ENCODE peak calls at places on chromosomes 12 and 14, in eight cellular contexts. One of them, this sample, is unnamed.

GRCh38 chr12:92144045-92144630 is 1.5 kb downstream of the BTG1 start:
- DNase-seq in activated T-helper 1 cell treated with anti-CD3 and anti-CD28 coated beads, Interleukin-12 subunit alpha, Interleukin-12 subunit beta, Interleukin-2, Interleukin-4 antibody, amounts not matched to agents 30 ng/mL and 10 ng/mL and 1 ng/mL, durations not matched to agents 14 hours and 24 hours and 36 hours: peak
- DNase-seq in AG04450: peak
- DNase-seq in PC-3: peak
- DNase-seq in stimulated activated CD8-positive, alpha-beta memory T cell treated with anti-CD3 and anti-CD28 coated beads, Interleukin-2, amount 100 ng/mL, for 48 hours: peak
- DNase-seq in T-cell: peak
- DNase-seq in stimulated activated CD4-positive, alpha-beta T cell treated with anti-CD3 and anti-CD28 coated beads, Interleukin-1b, Interleukin-23, amount 100 ng/mL, for 48 hours: peak
- DNase-seq in skeletal muscle cell: peak
- DNase-seq in this sample: no peak

GRCh38 chr14:80628547-80628946 is 313.0 kb downstream of the CEP128 start:
- DNase-seq in T-cell: no peak
- DNase-seq in AG04450: no peak
- DNase-seq in stimulated activated CD8-positive, alpha-beta memory T cell treated with anti-CD3 and anti-CD28 coated beads, Interleukin-2, amount 100 ng/mL, for 48 hours: no peak
- DNase-seq in stimulated activated CD4-positive, alpha-beta T cell treated with anti-CD3 and anti-CD28 coated beads, Interleukin-1b, Interleukin-23, amount 100 ng/mL, for 48 hours: no peak
- DNase-seq in PC-3: no peak
- DNase-seq in skeletal muscle cell: no peak
- DNase-seq in activated T-helper 1 cell treated with anti-CD3 and anti-CD28 coated beads, Interleukin-12 subunit alpha, Interleukin-12 subunit beta, Interleukin-2, Interleukin-4 antibody, amounts not matched to agents 30 ng/mL and 10 ng/mL and 1 ng/mL, durations not matched to agents 14 hours and 24 hours and 36 hours: no peak
- DNase-seq in this sample: no peak

GRCh38 chr14:95500772-95501401 is 15.6 kb downstream of the SYNE3 start:
- DNase-seq in stimulated activated CD8-positive, alpha-beta memory T cell treated with anti-CD3 and anti-CD28 coated beads, Interleukin-2, amount 100 ng/mL, for 48 hours: no peak
- DNase-seq in AG04450: peak
- DNase-seq in skeletal muscle cell: no peak
- DNase-seq in PC-3: peak
- DNase-seq in stimulated activated CD4-positive, alpha-beta T cell treated with anti-CD3 and anti-CD28 coated beads, Interleukin-1b, Interleukin-23, amount 100 ng/mL, for 48 hours: no peak
- DNase-seq in activated T-helper 1 cell treated with anti-CD3 and anti-CD28 coated beads, Interleukin-12 subunit alpha, Interleukin-12 subunit beta, Interleukin-2, Interleukin-4 antibody, amounts not matched to agents 30 ng/mL and 10 ng/mL and 1 ng/mL, durations not matched to agents 14 hours and 24 hours and 36 hours: no peak
- DNase-seq in T-cell: no peak
- DNase-seq in this sample: no peak

GRCh38 chr14:68785817-68786490 is 6.9 kb downstream of the ZFP36L1 start:
- DNase-seq in AG04450: no peak
- DNase-seq in skeletal muscle cell: no peak
- DNase-seq in PC-3: peak
- DNase-seq in stimulated activated CD4-positive, alpha-beta T cell treated with anti-CD3 and anti-CD28 coated beads, Interleukin-1b, Interleukin-23, amount 100 ng/mL, for 48 hours: peak
- DNase-seq in T-cell: peak
- DNase-seq in stimulated activated CD8-positive, alpha-beta memory T cell treated with anti-CD3 and anti-CD28 coated beads, Interleukin-2, amount 100 ng/mL, for 48 hours: no peak
- DNase-seq in activated T-helper 1 cell treated with anti-CD3 and anti-CD28 coated beads, Interleukin-12 subunit alpha, Interleukin-12 subunit beta, Interleukin-2, Interleukin-4 antibody, amounts not matched to agents 30 ng/mL and 10 ng/mL and 1 ng/mL, durations not matched to agents 14 hours and 24 hours and 36 hours: no peak
- DNase-seq in this sample: no peak

GRCh38 chr12:1398673-1399072 is 195.7 kb downstream of the FBXL14 start:
- DNase-seq in AG04450: peak
- DNase-seq in stimulated activated CD4-positive, alpha-beta T cell treated with anti-CD3 and anti-CD28 coated beads, Interleukin-1b, Interleukin-23, amount 100 ng/mL, for 48 hours: no peak
- DNase-seq in T-cell: no peak
- DNase-seq in skeletal muscle cell: no peak
- DNase-seq in PC-3: peak
- DNase-seq in activated T-helper 1 cell treated with anti-CD3 and anti-CD28 coated beads, Interleukin-12 subunit alpha, Interleukin-12 subunit beta, Interleukin-2, Interleukin-4 antibody, amounts not matched to agents 30 ng/mL and 10 ng/mL and 1 ng/mL, durations not matched to agents 14 hours and 24 hours and 36 hours: no peak
- DNase-seq in stimulated activated CD8-positive, alpha-beta memory T cell treated with anti-CD3 and anti-CD28 coated beads, Interleukin-2, amount 100 ng/mL, for 48 hours: no peak
- DNase-seq in this sample: no peak

GRCh38 chr12:105852958-105853357 is 285.8 kb downstream of the NUAK1 start:
- DNase-seq in stimulated activated CD4-positive, alpha-beta T cell treated with anti-CD3 and anti-CD28 coated beads, Interleukin-1b, Interleukin-23, amount 100 ng/mL, for 48 hours: no peak
- DNase-seq in activated T-helper 1 cell treated with anti-CD3 and anti-CD28 coated beads, Interleukin-12 subunit alpha, Interleukin-12 subunit beta, Interleukin-2, Interleukin-4 antibody, amounts not matched to agents 30 ng/mL and 10 ng/mL and 1 ng/mL, durations not matched to agents 14 hours and 24 hours and 36 hours: no peak
- DNase-seq in skeletal muscle cell: no peak
- DNase-seq in stimulated activated CD8-positive, alpha-beta memory T cell treated with anti-CD3 and anti-CD28 coated beads, Interleukin-2, amount 100 ng/mL, for 48 hours: no peak
- DNase-seq in AG04450: no peak
- DNase-seq in T-cell: no peak
- DNase-seq in PC-3: no peak
- DNase-seq in this sample: no peak

GRCh38 chr14:98704441-98704840 is 567.6 kb downstream of the BCL11B start:
- DNase-seq in stimulated activated CD4-positive, alpha-beta T cell treated with anti-CD3 and anti-CD28 coated beads, Interleukin-1b, Interleukin-23, amount 100 ng/mL, for 48 hours: no peak
- DNase-seq in skeletal muscle cell: no peak
- DNase-seq in stimulated activated CD8-positive, alpha-beta memory T cell treated with anti-CD3 and anti-CD28 coated beads, Interleukin-2, amount 100 ng/mL, for 48 hours: no peak
- DNase-seq in PC-3: no peak
- DNase-seq in AG04450: no peak
- DNase-seq in T-cell: peak
- DNase-seq in activated T-helper 1 cell treated with anti-CD3 and anti-CD28 coated beads, Interleukin-12 subunit alpha, Interleukin-12 subunit beta, Interleukin-2, Interleukin-4 antibody, amounts not matched to agents 30 ng/mL and 10 ng/mL and 1 ng/mL, durations not matched to agents 14 hours and 24 hours and 36 hours: peak
- DNase-seq in this sample: no peak

GRCh38 chr12:112738531-112738930 is 53.0 kb upstream of the RPH3A start:
- DNase-seq in activated T-helper 1 cell treated with anti-CD3 and anti-CD28 coated beads, Interleukin-12 subunit alpha, Interleukin-12 subunit beta, Interleukin-2, Interleukin-4 antibody, amounts not matched to agents 30 ng/mL and 10 ng/mL and 1 ng/mL, durations not matched to agents 14 hours and 24 hours and 36 hours: no peak
- DNase-seq in stimulated activated CD8-positive, alpha-beta memory T cell treated with anti-CD3 and anti-CD28 coated beads, Interleukin-2, amount 100 ng/mL, for 48 hours: no peak
- DNase-seq in stimulated activated CD4-positive, alpha-beta T cell treated with anti-CD3 and anti-CD28 coated beads, Interleukin-1b, Interleukin-23, amount 100 ng/mL, for 48 hours: no peak
- DNase-seq in T-cell: no peak
- DNase-seq in skeletal muscle cell: no peak
- DNase-seq in PC-3: peak
- DNase-seq in AG04450: no peak
- DNase-seq in this sample: no peak

GRCh38 chr12:112381421-112381897 is 772 bp downstream of the HECTD4 start:
- DNase-seq in T-cell: peak
- DNase-seq in AG04450: no peak
- DNase-seq in activated T-helper 1 cell treated with anti-CD3 and anti-CD28 coated beads, Interleukin-12 subunit alpha, Interleukin-12 subunit beta, Interleukin-2, Interleukin-4 antibody, amounts not matched to agents 30 ng/mL and 10 ng/mL and 1 ng/mL, durations not matched to agents 14 hours and 24 hours and 36 hours: peak
- DNase-seq in skeletal muscle cell: no peak
- DNase-seq in PC-3: peak
- DNase-seq in stimulated activated CD8-positive, alpha-beta memory T cell treated with anti-CD3 and anti-CD28 coated beads, Interleukin-2, amount 100 ng/mL, for 48 hours: peak
- DNase-seq in stimulated activated CD4-positive, alpha-beta T cell treated with anti-CD3 and anti-CD28 coated beads, Interleukin-1b, Interleukin-23, amount 100 ng/mL, for 48 hours: peak
- DNase-seq in this sample: peak

GRCh38 chr14:72594099-72594901 is 299.6 kb downstream of the DPF3 start:
- DNase-seq in stimulated activated CD8-positive, alpha-beta memory T cell treated with anti-CD3 and anti-CD28 coated beads, Interleukin-2, amount 100 ng/mL, for 48 hours: peak
- DNase-seq in PC-3: no peak
- DNase-seq in skeletal muscle cell: no peak
- DNase-seq in activated T-helper 1 cell treated with anti-CD3 and anti-CD28 coated beads, Interleukin-12 subunit alpha, Interleukin-12 subunit beta, Interleukin-2, Interleukin-4 antibody, amounts not matched to agents 30 ng/mL and 10 ng/mL and 1 ng/mL, durations not matched to agents 14 hours and 24 hours and 36 hours: peak
- DNase-seq in stimulated activated CD4-positive, alpha-beta T cell treated with anti-CD3 and anti-CD28 coated beads, Interleukin-1b, Interleukin-23, amount 100 ng/mL, for 48 hours: peak
- DNase-seq in AG04450: no peak
- DNase-seq in T-cell: no peak
- DNase-seq in this sample: no peak

GRCh38 chr12:105835505-105835904 is 303.2 kb downstream of the NUAK1 start:
- DNase-seq in skeletal muscle cell: no peak
- DNase-seq in stimulated activated CD8-positive, alpha-beta memory T cell treated with anti-CD3 and anti-CD28 coated beads, Interleukin-2, amount 100 ng/mL, for 48 hours: no peak
- DNase-seq in activated T-helper 1 cell treated with anti-CD3 and anti-CD28 coated beads, Interleukin-12 subunit alpha, Interleukin-12 subunit beta, Interleukin-2, Interleukin-4 antibody, amounts not matched to agents 30 ng/mL and 10 ng/mL and 1 ng/mL, durations not matched to agents 14 hours and 24 hours and 36 hours: no peak
- DNase-seq in AG04450: no peak
- DNase-seq in PC-3: no peak
- DNase-seq in T-cell: no peak
- DNase-seq in stimulated activated CD4-positive, alpha-beta T cell treated with anti-CD3 and anti-CD28 coated beads, Interleukin-1b, Interleukin-23, amount 100 ng/mL, for 48 hours: no peak
- DNase-seq in this sample: no peak

GRCh38 chr12:2152134-2152533 is 99.3 kb downstream of the CACNA1C start:
- DNase-seq in T-cell: no peak
- DNase-seq in activated T-helper 1 cell treated with anti-CD3 and anti-CD28 coated beads, Interleukin-12 subunit alpha, Interleukin-12 subunit beta, Interleukin-2, Interleukin-4 antibody, amounts not matched to agents 30 ng/mL and 10 ng/mL and 1 ng/mL, durations not matched to agents 14 hours and 24 hours and 36 hours: no peak
- DNase-seq in stimulated activated CD8-positive, alpha-beta memory T cell treated with anti-CD3 and anti-CD28 coated beads, Interleukin-2, amount 100 ng/mL, for 48 hours: no peak
- DNase-seq in stimulated activated CD4-positive, alpha-beta T cell treated with anti-CD3 and anti-CD28 coated beads, Interleukin-1b, Interleukin-23, amount 100 ng/mL, for 48 hours: no peak
- DNase-seq in skeletal muscle cell: no peak
- DNase-seq in AG04450: no peak
- DNase-seq in PC-3: no peak
- DNase-seq in this sample: no peak

GRCh38 chr14:21846227-21846885 is 172.7 kb upstream of the OR4E1 start:
- DNase-seq in AG04450: no peak
- DNase-seq in T-cell: peak
- DNase-seq in activated T-helper 1 cell treated with anti-CD3 and anti-CD28 coated beads, Interleukin-12 subunit alpha, Interleukin-12 subunit beta, Interleukin-2, Interleukin-4 antibody, amounts not matched to agents 30 ng/mL and 10 ng/mL and 1 ng/mL, durations not matched to agents 14 hours and 24 hours and 36 hours: peak
- DNase-seq in stimulated activated CD4-positive, alpha-beta T cell treated with anti-CD3 and anti-CD28 coated beads, Interleukin-1b, Interleukin-23, amount 100 ng/mL, for 48 hours: peak
- DNase-seq in stimulated activated CD8-positive, alpha-beta memory T cell treated with anti-CD3 and anti-CD28 coated beads, Interleukin-2, amount 100 ng/mL, for 48 hours: peak
- DNase-seq in skeletal muscle cell: no peak
- DNase-seq in PC-3: peak
- DNase-seq in this sample: no peak

GRCh38 chr14:26963696-26964095 is 365.9 kb upstream of the NOVA1 start:
- DNase-seq in activated T-helper 1 cell treated with anti-CD3 and anti-CD28 coated beads, Interleukin-12 subunit alpha, Interleukin-12 subunit beta, Interleukin-2, Interleukin-4 antibody, amounts not matched to agents 30 ng/mL and 10 ng/mL and 1 ng/mL, durations not matched to agents 14 hours and 24 hours and 36 hours: no peak
- DNase-seq in AG04450: no peak
- DNase-seq in stimulated activated CD4-positive, alpha-beta T cell treated with anti-CD3 and anti-CD28 coated beads, Interleukin-1b, Interleukin-23, amount 100 ng/mL, for 48 hours: no peak
- DNase-seq in T-cell: no peak
- DNase-seq in stimulated activated CD8-positive, alpha-beta memory T cell treated with anti-CD3 and anti-CD28 coated beads, Interleukin-2, amount 100 ng/mL, for 48 hours: no peak
- DNase-seq in skeletal muscle cell: peak
- DNase-seq in PC-3: peak
- DNase-seq in this sample: no peak

GRCh38 chr12:129871991-129872969 is 31.5 kb downstream of the TMEM132D start:
- DNase-seq in T-cell: no peak
- DNase-seq in stimulated activated CD8-positive, alpha-beta memory T cell treated with anti-CD3 and anti-CD28 coated beads, Interleukin-2, amount 100 ng/mL, for 48 hours: no peak
- DNase-seq in stimulated activated CD4-positive, alpha-beta T cell treated with anti-CD3 and anti-CD28 coated beads, Interleukin-1b, Interleukin-23, amount 100 ng/mL, for 48 hours: no peak
- DNase-seq in activated T-helper 1 cell treated with anti-CD3 and anti-CD28 coated beads, Interleukin-12 subunit alpha, Interleukin-12 subunit beta, Interleukin-2, Interleukin-4 antibody, amounts not matched to agents 30 ng/mL and 10 ng/mL and 1 ng/mL, durations not matched to agents 14 hours and 24 hours and 36 hours: no peak
- DNase-seq in PC-3: no peak
- DNase-seq in AG04450: no peak
- DNase-seq in skeletal muscle cell: no peak
- DNase-seq in this sample: no peak

GRCh38 chr14:92441751-92442477 is 71.7 kb upstream of the RIN3 start:
- DNase-seq in PC-3: no peak
- DNase-seq in T-cell: no peak
- DNase-seq in AG04450: no peak
- DNase-seq in skeletal muscle cell: no peak
- DNase-seq in stimulated activated CD4-positive, alpha-beta T cell treated with anti-CD3 and anti-CD28 coated beads, Interleukin-1b, Interleukin-23, amount 100 ng/mL, for 48 hours: no peak
- DNase-seq in stimulated activated CD8-positive, alpha-beta memory T cell treated with anti-CD3 and anti-CD28 coated beads, Interleukin-2, amount 100 ng/mL, for 48 hours: no peak
- DNase-seq in activated T-helper 1 cell treated with anti-CD3 and anti-CD28 coated beads, Interleukin-12 subunit alpha, Interleukin-12 subunit beta, Interleukin-2, Interleukin-4 antibody, amounts not matched to agents 30 ng/mL and 10 ng/mL and 1 ng/mL, durations not matched to agents 14 hours and 24 hours and 36 hours: no peak
- DNase-seq in this sample: no peak

GRCh38 chr14:29710015-29710414 is 217.6 kb downstream of the PRKD1 start:
- DNase-seq in PC-3: peak
- DNase-seq in skeletal muscle cell: no peak
- DNase-seq in T-cell: no peak
- DNase-seq in stimulated activated CD8-positive, alpha-beta memory T cell treated with anti-CD3 and anti-CD28 coated beads, Interleukin-2, amount 100 ng/mL, for 48 hours: no peak
- DNase-seq in stimulated activated CD4-positive, alpha-beta T cell treated with anti-CD3 and anti-CD28 coated beads, Interleukin-1b, Interleukin-23, amount 100 ng/mL, for 48 hours: no peak
- DNase-seq in AG04450: no peak
- DNase-seq in activated T-helper 1 cell treated with anti-CD3 and anti-CD28 coated beads, Interleukin-12 subunit alpha, Interleukin-12 subunit beta, Interleukin-2, Interleukin-4 antibody, amounts not matched to agents 30 ng/mL and 10 ng/mL and 1 ng/mL, durations not matched to agents 14 hours and 24 hours and 36 hours: no peak
- DNase-seq in this sample: no peak

GRCh38 chr14:104345316-104346111 is 207.1 kb downstream of the KIF26A start:
- DNase-seq in stimulated activated CD4-positive, alpha-beta T cell treated with anti-CD3 and anti-CD28 coated beads, Interleukin-1b, Interleukin-23, amount 100 ng/mL, for 48 hours: no peak
- DNase-seq in T-cell: peak
- DNase-seq in skeletal muscle cell: no peak
- DNase-seq in stimulated activated CD8-positive, alpha-beta memory T cell treated with anti-CD3 and anti-CD28 coated beads, Interleukin-2, amount 100 ng/mL, for 48 hours: no peak
- DNase-seq in PC-3: no peak
- DNase-seq in AG04450: no peak
- DNase-seq in activated T-helper 1 cell treated with anti-CD3 and anti-CD28 coated beads, Interleukin-12 subunit alpha, Interleukin-12 subunit beta, Interleukin-2, Interleukin-4 antibody, amounts not matched to agents 30 ng/mL and 10 ng/mL and 1 ng/mL, durations not matched to agents 14 hours and 24 hours and 36 hours: no peak
- DNase-seq in this sample: no peak

GRCh38 chr12:57488397-57489156 is 709 bp downstream of the MARS1 start:
- DNase-seq in T-cell: no peak
- DNase-seq in PC-3: no peak
- DNase-seq in AG04450: no peak
- DNase-seq in activated T-helper 1 cell treated with anti-CD3 and anti-CD28 coated beads, Interleukin-12 subunit alpha, Interleukin-12 subunit beta, Interleukin-2, Interleukin-4 antibody, amounts not matched to agents 30 ng/mL and 10 ng/mL and 1 ng/mL, durations not matched to agents 14 hours and 24 hours and 36 hours: no peak
- DNase-seq in stimulated activated CD4-positive, alpha-beta T cell treated with anti-CD3 and anti-CD28 coated beads, Interleukin-1b, Interleukin-23, amount 100 ng/mL, for 48 hours: no peak
- DNase-seq in skeletal muscle cell: no peak
- DNase-seq in stimulated activated CD8-positive, alpha-beta memory T cell treated with anti-CD3 and anti-CD28 coated beads, Interleukin-2, amount 100 ng/mL, for 48 hours: no peak
- DNase-seq in this sample: no peak

GRCh38 chr14:35122696-35123387 is 490 bp downstream of the PRORP start:
- DNase-seq in skeletal muscle cell: no peak
- DNase-seq in activated T-helper 1 cell treated with anti-CD3 and anti-CD28 coated beads, Interleukin-12 subunit alpha, Interleukin-12 subunit beta, Interleukin-2, Interleukin-4 antibody, amounts not matched to agents 30 ng/mL and 10 ng/mL and 1 ng/mL, durations not matched to agents 14 hours and 24 hours and 36 hours: peak
- DNase-seq in PC-3: peak
- DNase-seq in stimulated activated CD8-positive, alpha-beta memory T cell treated with anti-CD3 and anti-CD28 coated beads, Interleukin-2, amount 100 ng/mL, for 48 hours: no peak
- DNase-seq in T-cell: no peak
- DNase-seq in stimulated activated CD4-positive, alpha-beta T cell treated with anti-CD3 and anti-CD28 coated beads, Interleukin-1b, Interleukin-23, amount 100 ng/mL, for 48 hours: no peak
- DNase-seq in AG04450: peak
- DNase-seq in this sample: no peak

GRCh38 chr14:93006484-93007128 is 83.7 kb downstream of the CHGA start:
- DNase-seq in stimulated activated CD8-positive, alpha-beta memory T cell treated with anti-CD3 and anti-CD28 coated beads, Interleukin-2, amount 100 ng/mL, for 48 hours: no peak
- DNase-seq in activated T-helper 1 cell treated with anti-CD3 and anti-CD28 coated beads, Interleukin-12 subunit alpha, Interleukin-12 subunit beta, Interleukin-2, Interleukin-4 antibody, amounts not matched to agents 30 ng/mL and 10 ng/mL and 1 ng/mL, durations not matched to agents 14 hours and 24 hours and 36 hours: no peak
- DNase-seq in stimulated activated CD4-positive, alpha-beta T cell treated with anti-CD3 and anti-CD28 coated beads, Interleukin-1b, Interleukin-23, amount 100 ng/mL, for 48 hours: no peak
- DNase-seq in AG04450: no peak
- DNase-seq in skeletal muscle cell: no peak
- DNase-seq in T-cell: no peak
- DNase-seq in PC-3: no peak
- DNase-seq in this sample: no peak

GRCh38 chr14:102215071-102215470 is 75.4 kb downstream of the WDR20 start:
- DNase-seq in stimulated activated CD4-positive, alpha-beta T cell treated with anti-CD3 and anti-CD28 coated beads, Interleukin-1b, Interleukin-23, amount 100 ng/mL, for 48 hours: no peak
- DNase-seq in skeletal muscle cell: no peak
- DNase-seq in T-cell: no peak
- DNase-seq in PC-3: peak
- DNase-seq in AG04450: peak
- DNase-seq in stimulated activated CD8-positive, alpha-beta memory T cell treated with anti-CD3 and anti-CD28 coated beads, Interleukin-2, amount 100 ng/mL, for 48 hours: no peak
- DNase-seq in activated T-helper 1 cell treated with anti-CD3 and anti-CD28 coated beads, Interleukin-12 subunit alpha, Interleukin-12 subunit beta, Interleukin-2, Interleukin-4 antibody, amounts not matched to agents 30 ng/mL and 10 ng/mL and 1 ng/mL, durations not matched to agents 14 hours and 24 hours and 36 hours: no peak
- DNase-seq in this sample: no peak

GRCh38 chr12:24822121-24822899 is 126.6 kb downstream of the BCAT1 start:
- DNase-seq in skeletal muscle cell: peak
- DNase-seq in stimulated activated CD4-positive, alpha-beta T cell treated with anti-CD3 and anti-CD28 coated beads, Interleukin-1b, Interleukin-23, amount 100 ng/mL, for 48 hours: no peak
- DNase-seq in AG04450: no peak
- DNase-seq in stimulated activated CD8-positive, alpha-beta memory T cell treated with anti-CD3 and anti-CD28 coated beads, Interleukin-2, amount 100 ng/mL, for 48 hours: no peak
- DNase-seq in T-cell: no peak
- DNase-seq in PC-3: no peak
- DNase-seq in activated T-helper 1 cell treated with anti-CD3 and anti-CD28 coated beads, Interleukin-12 subunit alpha, Interleukin-12 subunit beta, Interleukin-2, Interleukin-4 antibody, amounts not matched to agents 30 ng/mL and 10 ng/mL and 1 ng/mL, durations not matched to agents 14 hours and 24 hours and 36 hours: no peak
- DNase-seq in this sample: no peak

GRCh38 chr14:91409991-91410401 is 7.6 kb downstream of the CCDC88C start:
- DNase-seq in AG04450: no peak
- DNase-seq in PC-3: no peak
- DNase-seq in activated T-helper 1 cell treated with anti-CD3 and anti-CD28 coated beads, Interleukin-12 subunit alpha, Interleukin-12 subunit beta, Interleukin-2, Interleukin-4 antibody, amounts not matched to agents 30 ng/mL and 10 ng/mL and 1 ng/mL, durations not matched to agents 14 hours and 24 hours and 36 hours: peak
- DNase-seq in stimulated activated CD4-positive, alpha-beta T cell treated with anti-CD3 and anti-CD28 coated beads, Interleukin-1b, Interleukin-23, amount 100 ng/mL, for 48 hours: peak
- DNase-seq in stimulated activated CD8-positive, alpha-beta memory T cell treated with anti-CD3 and anti-CD28 coated beads, Interleukin-2, amount 100 ng/mL, for 48 hours: no peak
- DNase-seq in T-cell: no peak
- DNase-seq in skeletal muscle cell: no peak
- DNase-seq in this sample: no peak

GRCh38 chr12:55704824-55705780 is 2.6 kb downstream of the ITGA7 start:
- DNase-seq in stimulated activated CD4-positive, alpha-beta T cell treated with anti-CD3 and anti-CD28 coated beads, Interleukin-1b, Interleukin-23, amount 100 ng/mL, for 48 hours: no peak
- DNase-seq in skeletal muscle cell: no peak
- DNase-seq in AG04450: no peak
- DNase-seq in stimulated activated CD8-positive, alpha-beta memory T cell treated with anti-CD3 and anti-CD28 coated beads, Interleukin-2, amount 100 ng/mL, for 48 hours: no peak
- DNase-seq in T-cell: no peak
- DNase-seq in PC-3: no peak
- DNase-seq in activated T-helper 1 cell treated with anti-CD3 and anti-CD28 coated beads, Interleukin-12 subunit alpha, Interleukin-12 subunit beta, Interleukin-2, Interleukin-4 antibody, amounts not matched to agents 30 ng/mL and 10 ng/mL and 1 ng/mL, durations not matched to agents 14 hours and 24 hours and 36 hours: no peak
- DNase-seq in this sample: no peak

GRCh38 chr14:24343795-24344660 is 4.2 kb upstream of the RIPK3 start:
- DNase-seq in skeletal muscle cell: no peak
- DNase-seq in AG04450: no peak
- DNase-seq in PC-3: no peak
- DNase-seq in stimulated activated CD4-positive, alpha-beta T cell treated with anti-CD3 and anti-CD28 coated beads, Interleukin-1b, Interleukin-23, amount 100 ng/mL, for 48 hours: no peak
- DNase-seq in T-cell: no peak
- DNase-seq in stimulated activated CD8-positive, alpha-beta memory T cell treated with anti-CD3 and anti-CD28 coated beads, Interleukin-2, amount 100 ng/mL, for 48 hours: no peak
- DNase-seq in activated T-helper 1 cell treated with anti-CD3 and anti-CD28 coated beads, Interleukin-12 subunit alpha, Interleukin-12 subunit beta, Interleukin-2, Interleukin-4 antibody, amounts not matched to agents 30 ng/mL and 10 ng/mL and 1 ng/mL, durations not matched to agents 14 hours and 24 hours and 36 hours: no peak
- DNase-seq in this sample: no peak

This sample was measured in GM18507.